ENCODE peak calls at places on chromosomes 5 and 9, in seven cellular contexts. S, W, C, M, B, K and Q are unnamed samples.

GRCh38 chr5:124880903-124881302 is 134.5 kb upstream of the ZNF608 start:
- DNase-seq in M (no peak), K (no peak), S (no peak), C (no peak), B (no peak), W (no peak), Q (peak)

GRCh38 chr5:171601266-171601881 is 181.9 kb downstream of the FGF18 start:
- DNase-seq in W (no peak), S (no peak), K (peak), B (no peak), M (no peak), C (no peak), Q (no peak)

GRCh38 chr5:58484505-58484904 is 6.7 kb upstream of the GAPT start:
- DNase-seq in W (no peak), K (no peak), S (no peak), C (no peak), B (no peak), M (no peak), Q (no peak)

GRCh38 chr5:112718344-112718743 is 19.3 kb upstream of the APC start:
- DNase-seq in B (no peak), S (no peak), W (no peak), K (no peak), M (no peak), C (no peak), Q (no peak)

GRCh38 chr9:86321373-86321772 is 32.8 kb downstream of the TUT7 start:
- DNase-seq in B (no peak), S (no peak), M (no peak), W (no peak), K (no peak), C (no peak), Q (no peak)

GRCh38 chr9:113309204-113309813 is 6.1 kb upstream of the RNF183 start:
- DNase-seq in C (peak), W (no peak), B (no peak), K (peak), M (no peak), S (no peak), Q (no peak)

GRCh38 chr5:370311-370958 is 48.9 kb downstream of the AHRR start:
- DNase-seq in W (no peak), M (no peak), K (no peak), C (no peak), S (no peak), B (no peak), Q (peak)

GRCh38 chr9:127423591-127423933 is 620 bp upstream of the ZNF79 start:
- DNase-seq in C (no peak), S (no peak), K (no peak), B (no peak), W (no peak), M (no peak), Q (no peak)

GRCh38 chr5:109962882-109963603 is 273.3 kb downstream of the MAN2A1 start:
- DNase-seq in C (no peak), K (no peak), S (no peak), B (no peak), M (no peak), W (no peak), Q (no peak)

GRCh38 chr5:50441479-50441815 is 359 bp upstream of the EMB start:
- DNase-seq in K (no peak), S (no peak), W (no peak), M (no peak), C (no peak), B (no peak), Q (no peak)

GRCh38 chr5:167732499-167732898 is 558.9 kb upstream of the WWC1 start:
- DNase-seq in S (no peak), M (no peak), W (no peak), B (no peak), C (no peak), K (no peak), Q (no peak)

GRCh38 chr9:115359011-115359780 is 241.2 kb upstream of the TNC start:
- DNase-seq in M (no peak), W (no peak), S (no peak), K (no peak), B (no peak), C (no peak), Q (no peak)

GRCh38 chr9:68838245-68838644 is 133.2 kb downstream of the PIP5K1B start:
- DNase-seq in M (no peak), B (no peak), S (no peak), C (no peak), K (no peak), W (no peak), Q (no peak)

GRCh38 chr5:141412853-141413539 is at the start of gene PCDHGA10:
- DNase-seq in M (peak), B (peak), C (no peak), K (peak), W (peak), S (peak), Q (peak)

GRCh38 chr5:67426961-67427630 is 230.5 kb upstream of the CD180 start:
- DNase-seq in K (no peak), C (no peak), S (no peak), W (no peak), B (no peak), M (no peak), Q (no peak)

GRCh38 chr5:73596705-73597328 is 29.2 kb upstream of the ARHGEF28 start:
- DNase-seq in C (no peak), K (peak), M (no peak), W (no peak), S (no peak), B (peak), Q (no peak)

GRCh38 chr5:1793301-1793740 is 6.3 kb downstream of the MRPL36 start:
- DNase-seq in C (no peak), K (peak), B (no peak), M (no peak), W (no peak), S (peak), Q (no peak)

GRCh38 chr5:58406394-58406793 is 53.5 kb downstream of the PLK2 start:
- DNase-seq in K (no peak), B (no peak), C (no peak), M (no peak), W (no peak), S (no peak), Q (no peak)

GRCh38 chr9:124527781-124528180 is 20.6 kb upstream of the NR5A1 start:
- DNase-seq in C (no peak), K (no peak), W (no peak), B (no peak), M (no peak), S (no peak), Q (no peak)